ENCODE peak calls at places on chromosomes 2 and 18, in six cellular contexts. P is IMR-90; S is mesendoderm; L is HepG2; W is naive thymus-derived CD4-positive, alpha-beta T cell; K is tibial artery. B is an unnamed sample. For H3K36me3, the result is how much of the 10 kb centered on the place peaks cover.

GRCh38 chr2:234051374-234052070 is 1.0 kb downstream of the SPP2 start:
- DNase-seq in P (peak), K (no peak), S (no peak), W (no peak), L (no peak), B (no peak)

GRCh38 chr2:165198181-165198580 is 5.7 kb downstream of the SCN3A start:
- DNase-seq in W (no peak), P (no peak), S (no peak), L (no peak), K (no peak), B (no peak)

GRCh38 chr2:80256396-80257167 is 48.0 kb downstream of the LRRTM1 start:
- DNase-seq in P (peak), W (no peak), S (peak), L (peak), K (no peak), B (peak)

GRCh38 chr18:75480487-75480886 is 53.0 kb upstream of the SMIM21 start:
- DNase-seq in W (no peak), S (no peak), K (no peak), P (no peak), L (no peak), B (no peak)

GRCh38 chr2:221741496-221742211 is 169.6 kb upstream of the EPHA4 start:
- DNase-seq in W (no peak), S (no peak), P (no peak), K (no peak), L (no peak), B (no peak)

GRCh38 chr2:153940511-153940910 is 68.8 kb downstream of the GALNT13 start:
- DNase-seq in W (no peak), P (no peak), K (no peak), L (no peak), S (peak), B (no peak)

GRCh38 chr2:27078267-27079194 is at the start of gene EMILIN1:
- DNase-seq in P (peak), L (no peak), S (peak), K (peak), W (no peak), B (peak)

GRCh38 chr18:7766383-7766782 is 199.3 kb downstream of the PTPRM start:
- DNase-seq in L (no peak), K (no peak), W (no peak), S (no peak), P (no peak), B (peak)

GRCh38 chr2:15127251-15127650 is 433.9 kb downstream of the NBAS start:
- DNase-seq in K (no peak), W (no peak), L (no peak), S (peak), P (no peak), B (no peak)

GRCh38 chr2:39059366-39059952 is 61.4 kb downstream of the SOS1 start:
- DNase-seq in K (no peak), S (peak), P (peak), L (peak), W (no peak), B (peak)

GRCh38 chr2:133586978-133587377 is 18.7 kb upstream of the NCKAP5 start:
- DNase-seq in K (no peak), W (no peak), P (no peak), S (no peak), L (no peak), B (no peak)

GRCh38 chr2:13050764-13051163 is 334.0 kb downstream of the TRIB2 start:
- DNase-seq in K (no peak), W (no peak), S (no peak), P (peak), L (no peak), B (no peak)

GRCh38 chr2:72325592-72326422 is 178.1 kb upstream of the CYP26B1 start:
- DNase-seq in S (peak), K (no peak), W (no peak), L (peak), P (peak), B (peak)

GRCh38 chr2:29014331-29014730 is 33.2 kb downstream of the TOGARAM2 start:
- DNase-seq in L (no peak), K (no peak), S (no peak), P (no peak), W (no peak), B (no peak)

GRCh38 chr18:79695856-79696850 is 16.6 kb downstream of the CTDP1 start:
- DNase-seq in L (no peak), S (no peak), W (no peak), K (no peak), P (no peak), B (no peak)

GRCh38 chr18:67305466-67305865 is 211.1 kb downstream of the DSEL start:
- DNase-seq in K (no peak), W (no peak), P (no peak), S (no peak), L (no peak), B (no peak)

GRCh38 chr2:13193900-13194299 is 477.2 kb downstream of the TRIB2 start:
- DNase-seq in P (peak), L (peak), S (peak), W (no peak), K (no peak), B (peak)

GRCh38 chr2:215383652-215384279 is 52.1 kb downstream of the FN1 start:
- DNase-seq in K (no peak), S (no peak), W (no peak), L (no peak), P (no peak), B (no peak)

GRCh38 chr2:121293450-121294325 is 8.7 kb upstream of the TFCP2L1 start:
- DNase-seq in S (no peak), L (no peak), W (no peak), K (no peak), P (no peak), B (peak)

GRCh38 chr2:240739797-240740196 is 48.1 kb downstream of the AQP12A start:
- DNase-seq in L (no peak), W (no peak), P (no peak), S (no peak), K (no peak), B (no peak)

GRCh38 chr2:25825238-25825637 is 53.0 kb downstream of the ASXL2 start:
- DNase-seq in W (no peak), L (no peak), P (no peak), S (no peak), K (no peak), B (no peak)

GRCh38 chr2:85549095-85549494 is 10.1 kb downstream of the MAT2A start:
- DNase-seq in L (no peak), K (no peak), P (no peak), S (no peak), W (no peak), B (no peak)
- H3K36me3 ChIP-seq in L (under half), K (half or more), P (under half), S (under half), W (under half), B (under half)

GRCh38 chr2:43945439-43945838 is 50.4 kb downstream of the LRPPRC start:
- DNase-seq in K (no peak), S (no peak), P (no peak), W (no peak), L (no peak), B (no peak)
- H3K36me3 ChIP-seq in K (half or more), S (under half), P (under half), W (under half), L (under half), B (under half)

GRCh38 chr2:73451263-73451972 is 65.8 kb downstream of the ALMS1 start:
- DNase-seq in L (no peak), K (no peak), P (no peak), S (no peak), W (no peak), B (no peak)

GRCh38 chr2:73444202-73444601 is 58.6 kb downstream of the ALMS1 start:
- DNase-seq in K (no peak), W (no peak), P (no peak), S (no peak), L (peak), B (no peak)

GRCh38 chr2:73448856-73449255 is 63.2 kb downstream of the ALMS1 start:
- DNase-seq in S (no peak), L (no peak), P (no peak), K (no peak), W (no peak), B (no peak)

DNA sequence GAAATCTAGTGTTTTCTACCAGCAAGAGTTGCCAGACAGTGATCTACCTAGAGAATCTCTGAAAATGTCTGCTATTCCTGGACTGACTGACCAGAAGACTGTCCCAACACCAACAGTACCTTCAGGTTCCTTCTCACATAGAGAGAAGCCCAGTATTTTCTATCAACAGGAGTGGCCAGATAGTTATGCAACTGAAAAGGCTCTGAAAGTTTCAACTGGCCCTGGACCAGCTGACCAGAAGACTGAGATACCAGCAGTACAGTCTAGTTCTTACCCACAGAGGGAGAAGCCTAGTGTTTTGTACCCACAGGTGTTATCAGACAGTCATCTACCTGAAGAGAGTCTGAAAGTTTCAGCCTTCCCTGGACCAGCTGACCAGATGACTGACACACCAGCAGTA is 63.8 kb downstream of the ALMS1 start:
- DNase-seq in P (no peak), K (no peak), W (no peak), L (no peak), S (no peak), B (no peak)
- H3K36me3 ChIP-seq in P (under half), K (under half), W (under half), L (under half), S (under half), B (under half)

GRCh38 chr18:50281295-50281971 is at the start of gene MBD1:
- DNase-seq in W (peak), L (peak), S (peak), K (peak), P (peak), B (peak)

GRCh38 chr18:50282521-50283335 is 1.4 kb upstream of the MBD1 start:
- DNase-seq in W (no peak), K (no peak), S (no peak), P (no peak), L (no peak), B (no peak)

GRCh38 chr18:50280707-50281294 is 522 bp downstream of the MBD1 start:
- DNase-seq in S (no peak), P (no peak), W (no peak), L (no peak), K (no peak), B (peak)

GRCh38 chr18:50283469-50284209 is 2.3 kb upstream of the MBD1 start:
- DNase-seq in S (no peak), K (no peak), P (no peak), W (no peak), L (no peak), B (no peak)

GRCh38 chr18:50281972-50282520 is 723 bp upstream of the MBD1 start:
- DNase-seq in W (no peak), L (no peak), S (no peak), K (no peak), P (no peak), B (peak)
- H3K36me3 ChIP-seq in W (under half), L (under half), S (under half), K (under half), P (under half), B (under half)

GRCh38 chr2:148932536-148932935 is 57.5 kb downstream of the KIF5C start:
- DNase-seq in P (no peak), S (no peak), W (no peak), L (no peak), K (no peak), B (no peak)

GRCh38 chr2:148928395-148928794 is 53.4 kb downstream of the KIF5C start:
- DNase-seq in K (no peak), W (no peak), S (no peak), P (no peak), L (no peak), B (no peak)

GRCh38 chr2:148933456-148933855 is 58.4 kb downstream of the KIF5C start:
- DNase-seq in W (no peak), S (no peak), K (no peak), L (no peak), P (no peak), B (no peak)

GRCh38 chr2:148927010-148927409 is 52.0 kb downstream of the KIF5C start:
- DNase-seq in P (no peak), W (peak), L (no peak), S (peak), K (no peak), B (peak)

GRCh38 chr2:148930046-148930775 is 55.2 kb downstream of the KIF5C start:
- DNase-seq in K (no peak), W (no peak), L (no peak), S (no peak), P (no peak), B (no peak)
- H3K36me3 ChIP-seq in K (under half), W (under half), L (under half), S (under half), P (under half), B (under half)

GRCh38 chr2:3454802-3455201 is 64.5 kb downstream of the ADI1 start:
- DNase-seq in W (no peak), S (no peak), P (no peak), K (no peak), L (no peak), B (peak)

GRCh38 chr2:3453196-3453845 is 66.0 kb downstream of the ADI1 start:
- DNase-seq in S (no peak), L (no peak), W (no peak), K (no peak), P (no peak), B (peak)

GRCh38 chr2:3450385-3451031 is 68.8 kb downstream of the ADI1 start:
- DNase-seq in W (no peak), K (no peak), S (no peak), P (no peak), L (no peak), B (no peak)

GRCh38 chr2:3449936-3450335 is 69.4 kb downstream of the ADI1 start:
- DNase-seq in W (no peak), L (no peak), S (no peak), P (no peak), K (no peak), B (no peak)

DNA sequence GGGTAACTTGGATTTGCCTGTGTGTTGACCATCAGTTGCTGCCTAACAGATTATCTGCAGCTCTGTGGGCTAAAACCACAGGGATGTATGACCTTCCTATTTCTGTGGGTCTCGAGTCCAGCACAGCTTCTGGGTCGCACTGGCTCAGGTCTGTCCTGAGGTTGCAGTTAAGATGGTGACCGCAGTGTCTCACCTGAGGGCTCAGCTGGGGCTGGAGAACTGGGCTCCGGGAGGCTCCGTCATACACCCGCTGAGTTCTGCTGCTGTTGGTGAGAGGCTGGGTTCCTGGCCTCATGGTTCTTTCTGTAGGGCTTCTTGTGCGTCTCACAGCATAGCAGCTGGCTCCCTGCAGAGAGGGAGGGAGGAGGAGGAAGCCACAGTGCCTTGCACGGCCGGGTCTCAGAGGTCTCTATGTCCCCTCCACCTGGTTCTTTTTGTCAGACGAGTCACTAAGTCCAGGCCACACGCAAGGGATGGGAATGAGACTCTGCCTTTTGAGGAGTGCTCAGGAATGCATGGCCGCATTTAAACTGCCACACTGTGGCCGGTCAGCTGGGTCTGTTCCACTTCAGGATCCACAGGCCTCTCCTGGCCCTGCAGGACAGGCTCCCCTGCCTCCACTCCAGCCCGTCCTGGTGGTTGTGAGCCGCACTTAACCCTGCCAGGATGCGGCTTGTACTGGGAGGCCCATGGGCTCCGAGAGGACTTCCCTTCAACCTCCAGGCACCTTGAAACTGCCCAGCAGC is 67.2 kb downstream of the ADI1 start:
- DNase-seq in S (peak), P (no peak), K (no peak), L (no peak), W (no peak), B (peak)
- H3K36me3 ChIP-seq in S (under half), P (under half), K (under half), L (under half), W (under half), B (under half)

GRCh38 chr2:9918275-9918674 is 33.2 kb upstream of the GRHL1 start:
- DNase-seq in L (no peak), W (no peak), K (no peak), S (no peak), P (peak), B (no peak)
- H3K36me3 ChIP-seq in L (under half), W (under half), K (under half), S (under half), P (under half), B (under half)

B was measured in H7.